ENCODE peak calls at places on chromosomes 4 and X, in six cellular contexts. L, U, S, B, E and I are unnamed samples.

GRCh38 chrX:15988661-15989603 is 134.3 kb upstream of the AP1S2 start:
- DNase-seq in U (peak; percentile 84), E (peak; percentile 18), B (no peak), S (peak; percentile 86), L (peak; percentile 85), I (peak; percentile 48)

GRCh38 chr4:22435652-22436051 is 80.2 kb downstream of the ADGRA3 start:
- DNase-seq in U (no peak), E (no peak), L (no peak), B (no peak), S (no peak), I (no peak)

GRCh38 chr4:119646347-119647071 is 17.9 kb upstream of the PDE5A start:
- DNase-seq in L (peak; percentile 78), B (no peak), E (no peak), U (peak; percentile 34), S (no peak), I (peak; percentile 63)

GRCh38 chr4:28435346-28435745 is 1574.7 kb downstream of the STIM2 start:
- DNase-seq in U (no peak), E (no peak), L (peak; percentile 34), B (no peak), S (no peak), I (no peak)

GRCh38 chr4:15438939-15439524 is 11.2 kb downstream of the C1QTNF7 start:
- DNase-seq in E (no peak), U (no peak), L (peak; percentile 63), S (no peak), B (no peak), I (peak; percentile 18)

GRCh38 chr4:153555730-153556440 is 89.7 kb downstream of the TMEM131L start:
- DNase-seq in U (peak; percentile 46), S (peak; percentile 33), L (peak; percentile 78), B (no peak), E (no peak), I (peak; percentile 63)

GRCh38 chr4:88308587-88308986 is 24.2 kb upstream of the PPM1K start:
- DNase-seq in U (no peak), E (no peak), S (no peak), L (no peak), B (no peak), I (no peak)

GRCh38 chr4:8157944-8158709 is 486 bp downstream of the ABLIM2 start:
- DNase-seq in U (no peak), L (no peak), S (no peak), E (no peak), B (no peak), I (no peak)

GRCh38 chr4:40909363-40909876 is 159.7 kb downstream of the NSUN7 start:
- DNase-seq in E (no peak), B (no peak), U (peak; percentile 78), L (peak; percentile 83), S (peak; percentile 91), I (peak; percentile 90)